ENCODE peak calls at places on chromosomes 6 and 20, in six cellular contexts. N is heart right ventricle, K is spleen, Q is ovary, A is SJSA1, B is astrocyte. U is an unnamed sample.
A peak's percentile ranks its signal among the peaks of the same experiment; 100 is the strongest.

GRCh38 chr20:51446656-51447055 is 95.9 kb downstream of the NFATC2 start:
- DNase-seq in A (peak; percentile 91), Q (peak; percentile 53), B (peak; percentile 75), K (peak; percentile 60), N (no peak), U (peak; percentile 32)

GRCh38 chr6:38714239-38715015 is 684 bp upstream of the DNAH8 start:
- DNase-seq in B (no peak), A (no peak), Q (no peak), N (no peak), K (no peak), U (no peak)

GRCh38 chr6:29942275-29943052 is at the start of gene HLA-A:
- DNase-seq in Q (peak; percentile 92), B (peak; percentile 89), A (peak; percentile 94), K (peak; percentile 94), N (peak; percentile 96), U (peak; percentile 89)

GRCh38 chr6:15524736-15525401 is 138.0 kb downstream of the DTNBP1 start:
- DNase-seq in N (no peak), A (no peak), B (no peak), Q (no peak), K (no peak), U (no peak)

GRCh38 chr6:117783280-117783679 is 108.0 kb downstream of the NUS1 start:
- DNase-seq in A (no peak), K (no peak), Q (no peak), B (no peak), N (no peak), U (no peak)

GRCh38 chr6:169141706-169142705 is 111.6 kb downstream of the THBS2 start:
- DNase-seq in K (peak; percentile 41), N (peak; percentile 56), B (peak; percentile 41), A (no peak), Q (no peak), U (no peak)

GRCh38 chr6:85186546-85187170 is 263.2 kb upstream of the NT5E start:
- DNase-seq in K (no peak), N (no peak), B (no peak), Q (no peak), A (peak; percentile 60), U (no peak)

GRCh38 chr6:137717074-137718073 is 149.7 kb upstream of the TNFAIP3 start:
- DNase-seq in B (peak; percentile 32), A (no peak), Q (no peak), N (no peak), K (no peak), U (no peak)

GRCh38 chr20:20364016-20364746 is 3.7 kb upstream of the INSM1 start:
- DNase-seq in Q (no peak), A (no peak), N (no peak), K (peak; percentile 65), B (no peak), U (no peak)
- H3K4me1 ChIP-seq in Q (peaks cover 11% of the 10 kb centered on the region), A (no peaks in the 10 kb centered on the region), N (peaks cover 39% of the 10 kb centered on the region), K (peaks cover 59% of the 10 kb centered on the region), B (no peaks in the 10 kb centered on the region), U (peaks cover 11% of the 10 kb centered on the region)

DNA sequence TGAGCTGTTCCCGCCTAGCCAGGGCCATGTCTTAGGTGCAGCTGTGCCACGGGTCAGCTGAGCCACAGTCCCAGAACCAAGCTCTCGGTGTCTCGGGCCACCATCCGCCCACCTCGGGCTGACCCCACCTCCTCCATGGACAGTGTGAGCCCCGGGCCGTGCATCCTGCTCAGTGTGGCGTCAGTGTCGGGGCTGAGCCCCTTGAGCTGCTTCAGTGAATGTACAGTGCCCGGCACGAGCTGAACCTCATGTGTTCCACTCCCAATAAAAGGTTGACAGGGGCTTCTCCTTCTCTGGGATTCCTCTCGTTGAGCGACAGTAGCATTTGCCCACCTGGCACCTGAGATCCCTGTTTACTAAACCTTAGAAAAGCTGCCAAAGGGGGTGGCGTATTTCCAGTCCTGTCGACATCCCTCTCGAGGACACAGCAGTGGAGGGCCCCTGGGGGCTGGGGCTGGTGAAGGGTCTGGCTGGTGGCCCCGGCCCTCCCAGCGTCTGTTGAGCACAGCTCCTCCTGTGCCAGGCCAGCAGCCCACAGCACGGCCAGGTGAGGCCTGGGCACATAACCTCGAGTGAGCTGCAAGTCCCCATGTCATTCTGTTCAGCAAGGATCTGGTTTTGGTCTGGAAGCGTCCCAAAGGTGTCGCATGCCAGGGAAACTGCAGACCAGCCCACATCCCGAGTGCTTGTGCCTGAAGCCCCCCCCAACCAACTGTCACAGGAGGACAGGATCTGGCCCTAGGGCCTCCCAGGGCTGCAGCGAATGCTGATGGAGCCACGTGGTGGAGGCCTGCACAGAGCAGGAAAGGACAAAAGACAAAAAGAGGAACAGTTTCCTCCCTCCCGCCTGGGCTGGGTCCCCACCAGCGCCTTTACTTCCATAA is 21.2 kb upstream of the PYGB start:
- DNase-seq in K (peak; percentile 69), B (no peak), Q (no peak), N (peak; percentile 84), A (no peak), U (peak; percentile 54)
- H3K4me1 ChIP-seq in K (peaks cover 27% of the 10 kb centered on the region), B (peaks cover 41% of the 10 kb centered on the region), Q (no peaks in the 10 kb centered on the region), N (peaks cover 34% of the 10 kb centered on the region), A (peaks cover 58% of the 10 kb centered on the region), U (peaks cover 13% of the 10 kb centered on the region)

GRCh38 chr6:111759413-111759835 is 113.8 kb downstream of the FYN start:
- DNase-seq in Q (no peak), B (no peak), N (no peak), K (no peak), A (no peak), U (no peak)

GRCh38 chr6:111761783-111762312 is 111.4 kb downstream of the FYN start:
- DNase-seq in N (no peak), Q (no peak), B (no peak), K (peak; percentile 86), A (no peak), U (no peak)

GRCh38 chr6:111757342-111757741 is 115.9 kb downstream of the FYN start:
- DNase-seq in B (peak; percentile 78), Q (no peak), K (no peak), A (peak; percentile 47), N (no peak), U (no peak)

GRCh38 chr6:111759836-111760785 is 113.1 kb downstream of the FYN start:
- DNase-seq in A (peak; percentile 49), Q (no peak), N (no peak), B (peak; percentile 92), K (no peak), U (peak; percentile 28)

GRCh38 chr6:111758608-111759293 is 114.5 kb downstream of the FYN start:
- DNase-seq in Q (no peak), N (no peak), K (no peak), B (no peak), A (no peak), U (no peak)
- H3K4me1 ChIP-seq in Q (peaks cover 7% of the 10 kb centered on the region), N (peaks cover 89% of the 10 kb centered on the region), K (peaks cover 63% of the 10 kb centered on the region), B (peaks cover 48% of the 10 kb centered on the region), A (peaks cover 50% of the 10 kb centered on the region), U (peaks cover 34% of the 10 kb centered on the region)

GRCh38 chr20:36849333-36850065 is 26.4 kb upstream of the TLDC2 start:
- DNase-seq in N (no peak), B (no peak), A (no peak), K (no peak), Q (no peak), U (no peak)
- H3K4me1 ChIP-seq in N (peaks cover 77% of the 10 kb centered on the region), B (peaks cover 50% of the 10 kb centered on the region), A (peaks cover 48% of the 10 kb centered on the region), K (peaks cover 89% of the 10 kb centered on the region), Q (peaks cover 19% of the 10 kb centered on the region), U (peaks cover 4% of the 10 kb centered on the region)

GRCh38 chr20:57392512-57393271 is 1.5 kb downstream of the RBM38 start:
- DNase-seq in Q (peak; percentile 34), N (peak; percentile 72), B (no peak), A (no peak), K (peak; percentile 96), U (no peak)

GRCh38 chr20:57393321-57394086 is 2.3 kb downstream of the RBM38 start:
- DNase-seq in K (peak; percentile 72), Q (peak; percentile 19), A (no peak), N (no peak), B (no peak), U (no peak)

GRCh38 chr20:57391439-57392129 is 388 bp downstream of the RBM38 start:
- DNase-seq in B (no peak), Q (peak; percentile 35), A (no peak), K (peak; percentile 92), N (no peak), U (no peak)

GRCh38 chr20:57390604-57391438 is at the start of gene RBM38:
- DNase-seq in K (peak; percentile 95), B (no peak), A (no peak), N (peak; percentile 60), Q (peak; percentile 70), U (peak; percentile 81)

GRCh38 chr20:57392130-57392445 is 892 bp downstream of the RBM38 start:
- DNase-seq in A (no peak), K (no peak), N (no peak), B (no peak), Q (no peak), U (no peak)
- H3K4me1 ChIP-seq in A (peaks cover 34% of the 10 kb centered on the region), K (peaks cover 78% of the 10 kb centered on the region), N (peaks cover 69% of the 10 kb centered on the region), B (peaks cover 28% of the 10 kb centered on the region), Q (peaks cover 27% of the 10 kb centered on the region), U (peaks cover 4% of the 10 kb centered on the region)

DNA sequence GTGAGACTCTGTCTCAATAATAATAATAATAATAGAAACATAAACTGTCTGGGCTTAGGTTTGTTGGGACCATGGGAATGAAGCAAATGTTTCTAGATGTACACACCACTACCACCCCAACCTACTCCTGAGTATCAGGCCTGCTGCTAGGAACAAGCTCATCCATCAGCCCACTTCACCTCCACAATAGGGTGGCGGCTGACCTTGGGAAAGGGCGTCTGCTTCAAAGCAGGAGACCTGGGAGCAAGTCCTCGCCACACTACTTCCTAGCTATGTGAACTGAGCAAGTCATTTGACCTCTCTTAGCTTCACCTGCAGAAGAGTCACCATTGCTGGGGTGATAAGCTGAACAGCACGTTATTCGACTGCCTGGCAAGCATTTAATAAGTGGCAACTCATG is 3.1 kb upstream of the FOXP4 start:
- DNase-seq in K (no peak), B (no peak), Q (no peak), N (no peak), A (no peak), U (no peak)
- H3K4me1 ChIP-seq in K (peaks cover 31% of the 10 kb centered on the region), B (peaks cover 14% of the 10 kb centered on the region), Q (peaks cover 2% of the 10 kb centered on the region), N (peaks cover 33% of the 10 kb centered on the region), A (peaks cover 19% of the 10 kb centered on the region), U (peaks cover 5% of the 10 kb centered on the region)

GRCh38 chr6:7154341-7155139 is 46.8 kb downstream of the RREB1 start:
- DNase-seq in Q (no peak), B (no peak), K (no peak), N (no peak), A (no peak), U (no peak)

GRCh38 chr6:7150381-7151064 is 42.8 kb downstream of the RREB1 start:
- DNase-seq in B (no peak), N (no peak), A (no peak), Q (no peak), K (no peak), U (no peak)

GRCh38 chr6:7153807-7154206 is 46.0 kb downstream of the RREB1 start:
- DNase-seq in B (no peak), N (no peak), A (no peak), Q (no peak), K (no peak), U (no peak)

GRCh38 chr6:7151381-7151780 is 43.6 kb downstream of the RREB1 start:
- DNase-seq in N (no peak), K (no peak), B (no peak), A (no peak), Q (no peak), U (no peak)

DNA sequence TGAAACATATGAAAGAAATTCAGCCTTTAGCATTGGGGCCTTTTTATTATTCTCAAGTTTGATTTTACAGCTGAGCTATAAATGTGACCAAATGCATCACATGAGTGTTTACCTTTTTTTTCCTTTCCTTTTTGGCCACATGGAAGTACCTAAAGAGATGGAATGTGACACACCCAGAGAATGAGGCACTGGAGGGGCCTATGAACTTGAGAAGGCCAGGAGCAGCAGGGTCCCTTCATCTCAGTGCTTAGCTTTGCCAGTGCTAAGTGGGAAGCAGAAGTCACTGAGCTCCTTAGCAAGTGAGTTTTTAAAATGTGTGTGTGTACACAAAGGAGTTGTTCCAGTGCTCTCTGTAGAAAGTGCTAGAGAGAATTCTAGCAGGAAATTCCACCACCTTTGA is 44.7 kb downstream of the RREB1 start:
- DNase-seq in Q (no peak), N (no peak), B (no peak), A (no peak), K (no peak), U (no peak)
- H3K4me1 ChIP-seq in Q (peaks cover 11% of the 10 kb centered on the region), N (peaks cover 74% of the 10 kb centered on the region), B (peaks cover 37% of the 10 kb centered on the region), A (peaks cover 57% of the 10 kb centered on the region), K (peaks cover 85% of the 10 kb centered on the region), U (no peaks in the 10 kb centered on the region)

U was measured in BE2C.